ENCODE peak calls at places on chromosomes 12 and 14, in seven cellular contexts. M is left lobe of liver; G is stimulated activated CD8-positive, alpha-beta memory T cell treated with anti-CD3 and anti-CD28 coated beads, Interleukin-12 subunit alpha, Interleukin-12 subunit beta, amount 100 ng/mL, for 4 hours; O is cardiac septum; V is RPMI7951; I is NCI-H2029; W is NCI-H1105 treated with DMSO at 0.1 percent for 48 hours. S is an unnamed sample.

GRCh38 chr14:88026890-88027289 is 22.0 kb downstream of the GPR65 start:
- DNase-seq in O (no peak), W (no peak), V (no peak), G (no peak), M (no peak), I (no peak), S (no peak)

GRCh38 chr14:103026988-103027387 is 30.4 kb downstream of the CDC42BPB start:
- DNase-seq in W (no peak), V (no peak), I (no peak), G (no peak), O (no peak), M (no peak), S (no peak)

GRCh38 chr12:79187032-79187431 is 322.5 kb downstream of the SYT1 start:
- DNase-seq in I (peak; percentile 34), V (no peak), G (no peak), M (no peak), W (peak; percentile 99), O (no peak), S (no peak)

GRCh38 chr12:100234591-100235304 is 32.1 kb downstream of the DEPDC4 start:
- DNase-seq in O (no peak), G (no peak), V (peak; percentile 42), W (peak; percentile 54), M (no peak), I (peak; percentile 23), S (peak; percentile 72)

GRCh38 chr14:35215110-35215872 is 76.9 kb upstream of the PSMA6 start:
- DNase-seq in G (no peak), W (peak; percentile 10), M (no peak), V (peak; percentile 39), I (peak; percentile 64), O (no peak), S (peak; percentile 39)

GRCh38 chr12:65556676-65557424 is 267.4 kb upstream of the HMGA2 start:
- DNase-seq in V (peak; percentile 77), O (peak; percentile 86), W (peak; percentile 75), G (no peak), M (peak; percentile 77), I (peak; percentile 55), S (peak; percentile 86)

GRCh38 chr14:73886449-73887115 is at the start of gene ZNF410:
- DNase-seq in I (peak; percentile 55), O (peak; percentile 97), W (peak; percentile 88), G (peak; percentile 86), V (peak; percentile 96), M (peak; percentile 96), S (peak; percentile 95)

GRCh38 chr12:86264451-86265328 is 8.5 kb upstream of the MGAT4C start:
- DNase-seq in V (no peak), I (peak; percentile 62), W (peak; percentile 82), M (no peak), G (no peak), O (no peak), S (no peak)

GRCh38 chr12:75483411-75483810 is 2.9 kb downstream of the GLIPR1 start:
- DNase-seq in O (no peak), G (no peak), I (no peak), M (no peak), V (no peak), W (no peak), S (no peak)

GRCh38 chr12:14768823-14769405 is 34.4 kb downstream of the WBP11 start:
- DNase-seq in V (peak; percentile 73), I (no peak), W (no peak), G (peak; percentile 15), O (no peak), M (no peak), S (peak; percentile 40)

GRCh38 chr12:125381373-125381772 is 316.1 kb downstream of the AACS start:
- DNase-seq in G (no peak), I (no peak), W (no peak), M (no peak), O (no peak), V (no peak), S (no peak)

GRCh38 chr12:54416908-54417603 is 2.0 kb downstream of the ITGA5 start:
- DNase-seq in V (no peak), M (no peak), O (no peak), G (no peak), I (no peak), W (no peak), S (no peak)

GRCh38 chr12:65497645-65498044 is 219.2 kb downstream of the MSRB3 start:
- DNase-seq in G (no peak), V (no peak), I (no peak), O (no peak), M (no peak), W (no peak), S (no peak)

GRCh38 chr12:60577607-60578006 is 981.8 kb downstream of the SLC16A7 start:
- DNase-seq in I (no peak), O (no peak), W (no peak), M (no peak), V (no peak), G (no peak), S (no peak)

GRCh38 chr14:61609143-61609851 is 86.0 kb upstream of the HIF1A start:
- DNase-seq in W (peak; percentile 80), V (peak; percentile 94), G (no peak), I (peak; percentile 96), M (no peak), O (no peak), S (peak; percentile 10)

GRCh38 chr14:32307881-32308582 is 21.1 kb upstream of the AKAP6 start:
- DNase-seq in I (peak; percentile 65), M (peak; percentile 64), V (no peak), G (no peak), O (no peak), W (no peak), S (no peak)

GRCh38 chr12:132490481-132491348 is 764 bp downstream of the FBRSL1 start:
- DNase-seq in V (no peak), O (no peak), W (no peak), G (no peak), M (no peak), I (no peak), S (no peak)

GRCh38 chr14:53979141-53979673 is 22.6 kb upstream of the BMP4 start:
- DNase-seq in O (no peak), W (no peak), I (no peak), M (no peak), V (peak; percentile 95), G (no peak), S (no peak)

S was measured in SK-MEL-5.